ENCODE peak calls at places on chromosomes 11 and 22, in six cellular contexts. One of them, this sample, is unnamed.
A peak's percentile ranks its signal among the peaks of the same experiment; 100 is the strongest.

GRCh38 chr11:2857276-2857675 is 28.3 kb downstream of the CDKN1C start:
- DNase-seq in Kasumi-1: no peak
- DNase-seq in A172: no peak
- DNase-seq in ELR: no peak
- DNase-seq in anterior cingulate cortex: no peak
- DNase-seq in iris pigment epithelial cell: no peak
- DNase-seq in this sample: no peak

GRCh38 chr11:13009476-13009920 is 382 bp downstream of the RASSF10 start:
- DNase-seq in ELR: no peak
- DNase-seq in anterior cingulate cortex: no peak
- DNase-seq in A172: no peak
- DNase-seq in Kasumi-1: no peak
- DNase-seq in iris pigment epithelial cell: peak; percentile 15
- DNase-seq in this sample: no peak

GRCh38 chr22:47267531-47268282 is 505.3 kb downstream of the TBC1D22A start:
- DNase-seq in A172: no peak
- DNase-seq in anterior cingulate cortex: no peak
- DNase-seq in iris pigment epithelial cell: no peak
- DNase-seq in Kasumi-1: no peak
- DNase-seq in ELR: no peak
- DNase-seq in this sample: no peak

GRCh38 chr11:65539401-65540289 is 14.8 kb downstream of the SCYL1 start:
- DNase-seq in ELR: no peak
- DNase-seq in anterior cingulate cortex: no peak
- DNase-seq in iris pigment epithelial cell: no peak
- DNase-seq in A172: no peak
- DNase-seq in Kasumi-1: no peak
- DNase-seq in this sample: no peak

GRCh38 chr11:14687943-14688627 is 44.5 kb downstream of the PDE3B start:
- DNase-seq in ELR: no peak
- DNase-seq in iris pigment epithelial cell: no peak
- DNase-seq in A172: no peak
- DNase-seq in Kasumi-1: no peak
- DNase-seq in anterior cingulate cortex: no peak
- DNase-seq in this sample: no peak

GRCh38 chr11:76391811-76392475 is 10.8 kb downstream of the GVQW3 start:
- DNase-seq in anterior cingulate cortex: no peak
- DNase-seq in ELR: no peak
- DNase-seq in iris pigment epithelial cell: no peak
- DNase-seq in A172: no peak
- DNase-seq in Kasumi-1: no peak
- DNase-seq in this sample: no peak

GRCh38 chr22:25403284-25403606 is 161.2 kb upstream of the GRK3 start:
- DNase-seq in anterior cingulate cortex: no peak
- DNase-seq in ELR: no peak
- DNase-seq in iris pigment epithelial cell: no peak
- DNase-seq in Kasumi-1: no peak
- DNase-seq in A172: no peak
- DNase-seq in this sample: no peak

GRCh38 chr22:20423636-20424511 is 13.8 kb downstream of the SCARF2 start:
- DNase-seq in ELR: no peak
- DNase-seq in iris pigment epithelial cell: no peak
- DNase-seq in Kasumi-1: peak; percentile 62
- DNase-seq in anterior cingulate cortex: peak; percentile 62
- DNase-seq in A172: no peak
- DNase-seq in this sample: no peak

GRCh38 chr11:565921-566509 is 5.2 kb downstream of the RASSF7 start:
- DNase-seq in iris pigment epithelial cell: no peak
- DNase-seq in anterior cingulate cortex: no peak
- DNase-seq in A172: no peak
- DNase-seq in ELR: no peak
- DNase-seq in Kasumi-1: no peak
- DNase-seq in this sample: no peak

GRCh38 chr11:17597770-17598169 is 50.7 kb downstream of the OTOG start:
- DNase-seq in iris pigment epithelial cell: no peak
- DNase-seq in A172: no peak
- DNase-seq in ELR: no peak
- DNase-seq in Kasumi-1: no peak
- DNase-seq in anterior cingulate cortex: no peak
- DNase-seq in this sample: no peak

GRCh38 chr11:927871-928270 is 2.2 kb downstream of the AP2A2 start:
- DNase-seq in A172: no peak
- DNase-seq in Kasumi-1: no peak
- DNase-seq in ELR: no peak
- DNase-seq in iris pigment epithelial cell: no peak
- DNase-seq in anterior cingulate cortex: no peak
- DNase-seq in this sample: no peak

GRCh38 chr11:107929611-107930200 is 1.5 kb downstream of the RAB39A start:
- DNase-seq in anterior cingulate cortex: peak; percentile 0
- DNase-seq in Kasumi-1: no peak
- DNase-seq in A172: no peak
- DNase-seq in ELR: no peak
- DNase-seq in iris pigment epithelial cell: no peak
- DNase-seq in this sample: no peak

GRCh38 chr22:42177891-42178336 is 47.3 kb upstream of the CYP2D6 start:
- DNase-seq in iris pigment epithelial cell: no peak
- DNase-seq in anterior cingulate cortex: no peak
- DNase-seq in Kasumi-1: no peak
- DNase-seq in ELR: no peak
- DNase-seq in A172: no peak
- DNase-seq in this sample: no peak

GRCh38 chr11:34948721-34949120 is 32.3 kb downstream of the PDHX start:
- DNase-seq in A172: no peak
- DNase-seq in anterior cingulate cortex: no peak
- DNase-seq in ELR: no peak
- DNase-seq in iris pigment epithelial cell: peak; percentile 40
- DNase-seq in Kasumi-1: no peak
- DNase-seq in this sample: no peak

GRCh38 chr11:76604652-76605241 is 65.8 kb downstream of the LRRC32 start:
- DNase-seq in anterior cingulate cortex: no peak
- DNase-seq in A172: peak; percentile 35
- DNase-seq in Kasumi-1: no peak
- DNase-seq in iris pigment epithelial cell: peak; percentile 40
- DNase-seq in ELR: no peak
- DNase-seq in this sample: no peak

GRCh38 chr22:32353292-32353691 is 4.4 kb upstream of the RFPL3 start:
- DNase-seq in A172: no peak
- DNase-seq in ELR: no peak
- DNase-seq in anterior cingulate cortex: no peak
- DNase-seq in iris pigment epithelial cell: no peak
- DNase-seq in Kasumi-1: no peak
- DNase-seq in this sample: no peak

GRCh38 chr11:112255075-112255739 is 5.5 kb downstream of the PLET1 start:
- DNase-seq in iris pigment epithelial cell: peak; percentile 92
- DNase-seq in ELR: peak; percentile 77
- DNase-seq in anterior cingulate cortex: peak; percentile 1
- DNase-seq in Kasumi-1: no peak
- DNase-seq in A172: peak; percentile 16
- DNase-seq in this sample: peak; percentile 32

GRCh38 chr11:106471273-106471672 is 393.8 kb downstream of the AASDHPPT start:
- DNase-seq in ELR: peak; percentile 24
- DNase-seq in iris pigment epithelial cell: peak; percentile 37
- DNase-seq in A172: no peak
- DNase-seq in anterior cingulate cortex: no peak
- DNase-seq in Kasumi-1: no peak
- DNase-seq in this sample: no peak

GRCh38 chr11:7905961-7906429 is 25.1 kb downstream of the OR10A6 start:
- DNase-seq in anterior cingulate cortex: no peak
- DNase-seq in ELR: peak; percentile 69
- DNase-seq in Kasumi-1: no peak
- DNase-seq in A172: no peak
- DNase-seq in iris pigment epithelial cell: no peak
- DNase-seq in this sample: no peak

GRCh38 chr11:12824281-12825041 is 150.2 kb downstream of the TEAD1 start:
- DNase-seq in ELR: no peak
- DNase-seq in Kasumi-1: no peak
- DNase-seq in A172: no peak
- DNase-seq in anterior cingulate cortex: no peak
- DNase-seq in iris pigment epithelial cell: no peak
- DNase-seq in this sample: no peak

GRCh38 chr11:22456993-22457748 is 119.0 kb downstream of the SLC17A6 start:
- DNase-seq in iris pigment epithelial cell: no peak
- DNase-seq in anterior cingulate cortex: no peak
- DNase-seq in A172: no peak
- DNase-seq in ELR: no peak
- DNase-seq in Kasumi-1: no peak
- DNase-seq in this sample: no peak

GRCh38 chr11:44624761-44625221 is 59.3 kb downstream of the CD82 start:
- DNase-seq in Kasumi-1: no peak
- DNase-seq in ELR: no peak
- DNase-seq in A172: no peak
- DNase-seq in iris pigment epithelial cell: no peak
- DNase-seq in anterior cingulate cortex: no peak
- DNase-seq in this sample: no peak

GRCh38 chr11:108897071-108897481 is 232.2 kb downstream of the DDX10 start:
- DNase-seq in ELR: peak; percentile 69
- DNase-seq in iris pigment epithelial cell: peak; percentile 51
- DNase-seq in A172: no peak
- DNase-seq in anterior cingulate cortex: no peak
- DNase-seq in Kasumi-1: no peak
- DNase-seq in this sample: no peak

GRCh38 chr11:120561286-120561685 is 49.7 kb downstream of the GRIK4 start:
- DNase-seq in Kasumi-1: no peak
- DNase-seq in anterior cingulate cortex: no peak
- DNase-seq in ELR: no peak
- DNase-seq in iris pigment epithelial cell: no peak
- DNase-seq in A172: no peak
- DNase-seq in this sample: no peak

This sample was measured in T1000.